ENCODE peak calls at places on chromosome 14, in seven cellular contexts. O is hepatocyte, E is H9, B is astrocyte, P is IMR-90, G is fibroblast of lung, F is GM23338. S is an unnamed sample.

GRCh38 chr14:68888025-68888850 is 90.9 kb downstream of the ACTN1 start:
- DNase-seq in O (no peak), E (no peak), B (peak), P (no peak), G (peak), F (no peak), S (peak)

GRCh38 chr14:90114554-90114953 is 52.8 kb downstream of the KCNK13 start:
- DNase-seq in O (no peak), E (no peak), B (no peak), P (no peak), G (no peak), F (no peak), S (no peak)

GRCh38 chr14:88069677-88070076 is 64.7 kb downstream of the GPR65 start:
- DNase-seq in O (no peak), E (no peak), B (no peak), P (no peak), G (no peak), F (no peak), S (no peak)

GRCh38 chr14:87629788-87630187 is 363.2 kb downstream of the GALC start:
- DNase-seq in O (no peak), E (no peak), B (no peak), P (no peak), G (no peak), F (peak), S (no peak)

GRCh38 chr14:51504626-51505025 is 147.1 kb upstream of the FRMD6 start:
- DNase-seq in O (no peak), E (no peak), B (no peak), P (no peak), G (no peak), F (no peak), S (no peak)

GRCh38 chr14:75101491-75101890 is 25.4 kb downstream of the NEK9 start:
- DNase-seq in O (no peak), E (no peak), B (no peak), P (no peak), G (no peak), F (no peak), S (no peak)

GRCh38 chr14:58151264-58151700 is 731 bp downstream of the ARMH4 start:
- DNase-seq in O (peak), E (peak), B (no peak), P (no peak), G (no peak), F (peak), S (no peak)

GRCh38 chr14:33062476-33062875 is 123.8 kb downstream of the NPAS3 start:
- DNase-seq in O (no peak), E (no peak), B (no peak), P (no peak), G (no peak), F (no peak), S (no peak)

GRCh38 chr14:76931629-76932402 is 96.7 kb downstream of the IRF2BPL start:
- DNase-seq in O (no peak), E (no peak), B (no peak), P (no peak), G (no peak), F (no peak), S (no peak)

GRCh38 chr14:22915886-22916521 is 2.9 kb downstream of the RBM23 start:
- DNase-seq in O (no peak), E (no peak), B (no peak), P (no peak), G (no peak), F (no peak), S (no peak)

GRCh38 chr14:98411154-98411553 is 860.8 kb downstream of the BCL11B start:
- DNase-seq in O (no peak), E (no peak), B (no peak), P (no peak), G (no peak), F (no peak), S (no peak)

GRCh38 chr14:55180006-55180405 is 11.4 kb downstream of the DLGAP5 start:
- DNase-seq in O (no peak), E (no peak), B (no peak), P (no peak), G (no peak), F (no peak), S (no peak)

GRCh38 chr14:102279688-102280348 is 25.1 kb downstream of the MOK start:
- DNase-seq in O (peak), E (no peak), B (peak), P (peak), G (peak), F (peak), S (peak)

GRCh38 chr14:80982711-80983110 is 27.3 kb downstream of the TSHR start:
- DNase-seq in O (no peak), E (no peak), B (no peak), P (no peak), G (peak), F (no peak), S (no peak)

GRCh38 chr14:34355584-34356266 is 106.3 kb downstream of the SPTSSA start:
- DNase-seq in O (no peak), E (no peak), B (peak), P (peak), G (peak), F (no peak), S (peak)

GRCh38 chr14:89502966-89503365 is 85.9 kb upstream of the FOXN3 start:
- DNase-seq in O (no peak), E (no peak), B (no peak), P (no peak), G (no peak), F (no peak), S (no peak)

GRCh38 chr14:69879175-69880047 is at the start of gene SMOC1:
- DNase-seq in O (peak), E (peak), B (no peak), P (peak), G (peak), F (peak), S (peak)

GRCh38 chr14:79186523-79186922 is 1016.4 kb downstream of the NRXN3 start:
- DNase-seq in O (no peak), E (no peak), B (peak), P (peak), G (peak), F (no peak), S (no peak)

GRCh38 chr14:87888136-87888999 is 104.6 kb downstream of the GALC start:
- DNase-seq in O (peak), E (peak), B (no peak), P (no peak), G (no peak), F (peak), S (no peak)

GRCh38 chr14:101147848-101148247 is 244.3 kb upstream of the RTL1 start:
- DNase-seq in O (no peak), E (no peak), B (no peak), P (no peak), G (no peak), F (no peak), S (no peak)

GRCh38 chr14:69037790-69038448 is 58.8 kb upstream of the ACTN1 start:
- DNase-seq in O (no peak), E (peak), B (peak), P (peak), G (peak), F (peak), S (peak)

GRCh38 chr14:57362356-57362755 is 28.0 kb upstream of the NAA30 start:
- DNase-seq in O (no peak), E (no peak), B (peak), P (no peak), G (peak), F (no peak), S (no peak)

GRCh38 chr14:37711499-37712475 is 116.4 kb downstream of the TTC6 start:
- DNase-seq in O (peak), E (no peak), B (no peak), P (no peak), G (no peak), F (no peak), S (no peak)

GRCh38 chr14:67683821-67684220 is 9.4 kb upstream of the VTI1B start:
- DNase-seq in O (no peak), E (no peak), B (no peak), P (no peak), G (no peak), F (no peak), S (no peak)

GRCh38 chr14:102264355-102264754 is 40.6 kb downstream of the MOK start:
- DNase-seq in O (no peak), E (no peak), B (no peak), P (no peak), G (no peak), F (no peak), S (no peak)

GRCh38 chr14:68208726-68209125 is 389.1 kb downstream of the RAD51B start:
- DNase-seq in O (no peak), E (no peak), B (no peak), P (no peak), G (no peak), F (no peak), S (no peak)

GRCh38 chr14:41476526-41476925 is 130.2 kb upstream of the LRFN5 start:
- DNase-seq in O (no peak), E (no peak), B (peak), P (no peak), G (peak), F (no peak), S (peak)

GRCh38 chr14:103549361-103550311 is 12.8 kb downstream of the BAG5 start:
- DNase-seq in O (no peak), E (no peak), B (no peak), P (no peak), G (no peak), F (no peak), S (no peak)
- H2AFZ ChIP-seq in O (no peak), E (no peak), B (no peak), P (no peak), G (no peak), F (no peak), S (no peak)

DNA sequence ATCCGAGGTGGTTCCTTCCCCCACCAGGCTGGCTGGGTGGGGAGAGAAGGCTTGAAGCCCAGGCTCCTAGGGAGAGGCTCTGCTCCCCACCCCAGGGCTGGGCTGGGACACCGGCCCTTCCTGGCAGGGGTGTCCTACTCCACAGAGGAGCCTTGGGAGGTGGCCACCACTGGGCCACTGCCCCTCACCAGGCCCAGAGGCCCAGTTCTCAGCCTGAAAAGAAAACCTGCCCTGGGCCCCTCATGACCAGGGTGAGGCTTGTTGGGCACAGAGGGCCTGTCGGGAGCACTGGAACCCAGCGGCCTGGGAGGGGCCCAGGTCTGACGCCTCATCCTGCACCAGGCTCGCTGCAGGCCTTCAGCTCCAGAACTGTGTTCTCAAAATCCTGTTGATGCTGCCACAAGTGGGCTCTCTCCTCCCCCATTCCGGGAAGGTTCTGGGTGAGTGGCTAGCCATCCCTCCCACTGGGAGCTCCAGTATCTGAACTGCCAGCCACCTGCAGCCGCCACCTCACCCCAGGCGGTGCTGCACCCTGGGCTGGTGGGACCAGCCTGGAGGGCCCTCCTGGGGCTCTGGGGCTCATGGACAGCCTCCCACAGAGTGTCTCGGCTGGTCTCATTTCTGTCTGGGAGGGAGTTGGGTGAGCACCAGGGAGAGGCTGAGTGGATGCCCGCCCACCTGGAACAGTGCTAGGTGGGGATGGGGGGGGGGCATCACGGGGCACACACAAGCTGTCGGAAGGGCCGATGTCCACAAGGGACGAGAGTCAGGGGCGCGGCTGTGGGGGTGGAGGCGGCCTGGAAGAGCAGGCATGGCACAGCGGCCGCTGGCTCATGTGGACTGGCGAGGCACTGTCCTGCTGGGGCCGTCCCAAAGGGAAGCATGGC is 11.8 kb downstream of the BAG5 start:
- DNase-seq in O (no peak), E (no peak), B (no peak), P (no peak), G (no peak), F (no peak), S (no peak)
- H3K27ac ChIP-seq in O (no peak), E (no peak), B (no peak), P (no peak), G (peak), F (no peak), S (no peak)

GRCh38 chr14:92093320-92093719 is 13.1 kb downstream of the ATXN3 start:
- DNase-seq in O (no peak), E (no peak), B (no peak), P (no peak), G (no peak), F (peak), S (no peak)
- TF ChIP-seq CTCF in O (no peak), E (peak), B (no peak), P (peak), G (peak), F (peak), S (no peak)

DNA sequence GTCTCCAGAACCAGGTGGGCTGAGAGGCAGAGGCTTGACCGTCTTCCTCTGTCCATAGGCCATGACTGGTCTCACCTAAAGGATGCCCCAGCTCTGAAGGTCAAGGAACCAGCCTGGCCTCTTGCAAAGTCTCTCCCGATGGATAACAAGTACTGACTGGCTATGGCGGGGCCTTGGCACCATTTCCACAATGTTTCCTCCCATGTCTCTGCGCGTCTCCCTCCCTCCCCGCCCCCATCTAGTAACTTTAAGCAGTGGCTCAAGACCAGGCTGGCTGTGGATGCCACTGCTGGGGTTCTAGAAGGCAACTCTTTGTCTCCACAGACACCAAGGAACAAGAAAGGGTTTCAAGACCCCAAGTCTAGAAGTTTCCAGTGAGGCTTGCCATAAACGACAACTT is 275.5 kb downstream of the DPF3 start:
- DNase-seq in O (no peak), E (no peak), B (no peak), P (no peak), G (no peak), F (no peak), S (no peak)
- H2AFZ ChIP-seq in O (no peak), E (no peak), B (no peak), P (no peak), G (no peak), F (no peak), S (peak)

DNA sequence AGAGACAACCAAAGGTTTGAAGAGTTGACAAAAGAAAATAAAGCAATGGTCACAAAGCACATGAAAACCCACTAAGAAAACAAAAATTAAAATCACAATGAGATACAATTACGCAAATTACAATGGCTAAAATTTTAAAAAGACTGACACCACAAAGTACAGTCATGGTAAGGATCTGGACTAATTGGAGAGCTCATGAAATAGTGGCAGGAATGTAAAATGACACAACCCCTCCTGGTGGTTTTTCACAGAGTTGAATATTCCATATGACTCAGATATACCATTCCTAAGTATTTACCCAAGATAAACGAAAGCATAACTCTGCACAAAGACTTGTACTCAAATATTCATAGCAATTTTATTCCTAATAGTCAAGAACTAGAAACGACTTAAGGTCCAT is 65.9 kb downstream of the NOVA1 start:
- DNase-seq in O (peak), E (no peak), B (peak), P (peak), G (peak), F (peak), S (peak)
- H3K27ac ChIP-seq in O (no peak), E (no peak), B (no peak), P (no peak), G (no peak), F (no peak), S (no peak)

DNA sequence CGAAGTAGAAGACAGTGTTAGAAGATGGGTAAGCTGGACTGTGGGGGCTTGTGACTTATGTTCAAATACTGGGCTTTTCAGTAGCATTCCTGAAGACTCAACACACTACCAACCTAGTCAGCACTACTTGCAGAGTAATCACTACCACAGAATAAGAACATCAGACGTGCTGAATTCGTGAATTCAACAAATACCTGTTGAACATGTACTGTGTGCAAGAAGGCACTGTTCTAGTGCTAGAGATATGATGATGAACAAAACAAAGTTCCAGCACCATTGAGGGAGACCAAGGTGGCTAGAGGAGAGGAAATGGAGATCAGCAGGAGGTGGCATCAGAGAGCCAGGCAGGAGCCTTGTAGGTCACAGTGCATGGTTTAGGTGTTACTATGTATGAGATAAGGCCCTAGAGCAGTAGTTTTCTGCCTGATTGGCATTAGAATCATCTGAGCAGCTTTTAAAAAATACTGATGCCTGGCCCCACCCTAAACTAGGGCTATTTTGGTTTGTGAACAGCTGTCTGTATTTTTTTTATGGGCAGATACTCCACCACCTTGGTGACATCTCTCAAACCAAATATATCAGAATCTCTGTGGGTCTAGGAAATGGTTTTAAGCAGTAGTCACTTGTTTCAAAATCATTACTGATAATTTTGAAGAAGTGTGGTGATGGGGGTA is 26.8 kb downstream of the FERMT2 start:
- DNase-seq in O (no peak), E (peak), B (no peak), P (no peak), G (no peak), F (peak), S (no peak)
- TF ChIP-seq CTCF in O (no peak), E (peak), B (no peak), P (peak), G (no peak), F (peak), S (no peak)

GRCh38 chr14:99615497-99616245 is 11.7 kb upstream of the CCDC85C start:
- DNase-seq in O (no peak), E (no peak), B (no peak), P (no peak), G (no peak), F (no peak), S (no peak)
- H2AFZ ChIP-seq in O (no peak), E (no peak), B (no peak), P (no peak), G (no peak), F (peak), S (no peak)

GRCh38 chr14:36056846-36057245 is 119.7 kb downstream of the PTCSC3 start:
- DNase-seq in O (no peak), E (no peak), B (no peak), P (no peak), G (no peak), F (no peak), S (no peak)
- H3K27ac ChIP-seq in O (no peak), E (no peak), B (no peak), P (no peak), G (no peak), F (no peak), S (no peak)

GRCh38 chr14:46322730-46323425 is 328.7 kb downstream of the RPL10L start:
- DNase-seq in O (no peak), E (no peak), B (no peak), P (no peak), G (no peak), F (peak), S (no peak)

GRCh38 chr14:46322076-46322475 is 329.5 kb downstream of the RPL10L start:
- DNase-seq in O (peak), E (peak), B (no peak), P (no peak), G (no peak), F (peak), S (no peak)

GRCh38 chr14:46325777-46326176 is 325.8 kb downstream of the RPL10L start:
- DNase-seq in O (no peak), E (no peak), B (no peak), P (no peak), G (no peak), F (no peak), S (no peak)

GRCh38 chr14:46325157-46325556 is 326.4 kb downstream of the RPL10L start:
- DNase-seq in O (no peak), E (no peak), B (no peak), P (no peak), G (no peak), F (peak), S (no peak)
- TF ChIP-seq CTCF in O (no peak), E (peak), B (no peak), P (no peak), G (no peak), F (no peak), S (no peak)

DNA sequence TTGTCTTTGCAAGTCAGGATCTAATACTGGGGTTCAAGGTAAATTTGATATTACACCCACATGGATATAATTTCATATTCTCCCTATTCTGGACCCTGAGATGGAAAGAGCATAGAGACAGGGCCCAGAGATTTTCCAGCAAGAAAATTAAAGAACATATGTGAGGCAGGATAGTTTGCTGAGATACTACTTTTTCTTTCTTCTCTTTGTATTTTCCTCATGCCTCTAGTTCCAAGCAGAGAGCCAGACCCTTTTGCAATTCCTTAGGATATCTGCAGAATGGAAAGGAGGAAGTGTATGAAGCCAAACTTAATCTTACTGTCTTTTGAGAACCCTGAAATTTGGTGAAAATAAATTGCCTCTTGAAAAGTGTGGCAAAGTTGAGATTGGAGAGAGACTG is 34.0 kb upstream of the RNASE3 start:
- DNase-seq in O (no peak), E (no peak), B (no peak), P (no peak), G (no peak), F (no peak), S (no peak)
- H2AFZ ChIP-seq in O (no peak), E (peak), B (no peak), P (no peak), G (no peak), F (peak), S (no peak)